ENCODE peak calls at places on chromosome 9, in seven cellular contexts. Z, O, N, H, J, B and X are unnamed samples.

GRCh38 chr9:115691097-115691496 is 462.5 kb upstream of the PAPPA start:
- DNase-seq in Z (no peak), O (peak), N (peak), H (no peak), J (peak), B (no peak), X (no peak)

GRCh38 chr9:111118256-111118950 is 80.1 kb upstream of the LPAR1 start:
- DNase-seq in Z (no peak), O (no peak), N (peak), H (no peak), J (no peak), B (no peak), X (no peak)

GRCh38 chr9:133658442-133659431 is 22.6 kb downstream of the DBH start:
- DNase-seq in Z (no peak), O (peak), N (peak), H (no peak), J (peak), B (peak), X (no peak)

GRCh38 chr9:110543631-110544051 is 35.9 kb downstream of the SVEP1 start:
- DNase-seq in Z (no peak), O (peak), N (no peak), H (no peak), J (peak), B (no peak), X (no peak)

GRCh38 chr9:129894106-129894823 is 59.0 kb downstream of the USP20 start:
- DNase-seq in Z (no peak), O (no peak), N (no peak), H (peak), J (no peak), B (no peak), X (no peak)

GRCh38 chr9:128943832-128944620 is 3.4 kb downstream of the DOLK start:
- DNase-seq in Z (no peak), O (no peak), N (no peak), H (no peak), J (no peak), B (no peak), X (no peak)

GRCh38 chr9:77864096-77864889 is 167.3 kb downstream of the GNAQ start:
- DNase-seq in Z (no peak), O (peak), N (peak), H (peak), J (peak), B (no peak), X (no peak)

GRCh38 chr9:107487521-107488399 is 1.8 kb downstream of the KLF4 start:
- DNase-seq in Z (peak), O (peak), N (peak), H (peak), J (peak), B (no peak), X (peak)

GRCh38 chr9:71692337-71692736 is 76.0 kb downstream of the CEMIP2 start:
- DNase-seq in Z (peak), O (peak), N (peak), H (no peak), J (peak), B (no peak), X (no peak)

GRCh38 chr9:132955123-132955522 is 10.7 kb upstream of the TSC1 start:
- DNase-seq in Z (no peak), O (no peak), N (no peak), H (no peak), J (no peak), B (no peak), X (no peak)

GRCh38 chr9:79395691-79396558 is 175.8 kb upstream of the TLE4 start:
- DNase-seq in Z (no peak), O (no peak), N (no peak), H (no peak), J (no peak), B (no peak), X (no peak)

GRCh38 chr9:126500600-126501382 is 112.9 kb upstream of the LMX1B start:
- DNase-seq in Z (peak), O (peak), N (peak), H (peak), J (peak), B (peak), X (peak)

GRCh38 chr9:135847833-135848232 is 59.5 kb downstream of the CAMSAP1 start:
- DNase-seq in Z (no peak), O (no peak), N (no peak), H (no peak), J (no peak), B (no peak), X (no peak)

GRCh38 chr9:104233366-104233765 is 139.3 kb downstream of the SMC2 start:
- DNase-seq in Z (no peak), O (no peak), N (no peak), H (no peak), J (no peak), B (no peak), X (no peak)

GRCh38 chr9:86994231-86994630 is 46.9 kb upstream of the GAS1 start:
- DNase-seq in Z (no peak), O (peak), N (no peak), H (no peak), J (peak), B (no peak), X (no peak)

GRCh38 chr9:107639426-107639825 is 149.9 kb upstream of the KLF4 start:
- DNase-seq in Z (no peak), O (no peak), N (no peak), H (no peak), J (no peak), B (no peak), X (no peak)

GRCh38 chr9:124291801-124292396 is 34.1 kb downstream of the NEK6 start:
- DNase-seq in Z (no peak), O (no peak), N (no peak), H (peak), J (no peak), B (no peak), X (peak)

GRCh38 chr9:19156026-19156474 is 28.8 kb upstream of the PLIN2 start:
- DNase-seq in Z (no peak), O (no peak), N (no peak), H (peak), J (no peak), B (no peak), X (no peak)

GRCh38 chr9:91676042-91676441 is 252.4 kb upstream of the NFIL3 start:
- DNase-seq in Z (no peak), O (peak), N (no peak), H (peak), J (no peak), B (no peak), X (no peak)

GRCh38 chr9:36166150-36166927 is 2.8 kb upstream of the CCIN start:
- DNase-seq in Z (peak), O (peak), N (peak), H (peak), J (peak), B (peak), X (peak)

GRCh38 chr9:125088752-125089151 is 54.6 kb downstream of the SCAI start:
- DNase-seq in Z (no peak), O (no peak), N (no peak), H (no peak), J (no peak), B (no peak), X (no peak)

GRCh38 chr9:123138156-123138555 is 104.7 kb downstream of the GPR21 start:
- DNase-seq in Z (no peak), O (no peak), N (no peak), H (no peak), J (no peak), B (no peak), X (no peak)

GRCh38 chr9:89929315-89929714 is 324.5 kb downstream of the GADD45G start:
- DNase-seq in Z (no peak), O (no peak), N (no peak), H (no peak), J (no peak), B (no peak), X (no peak)

GRCh38 chr9:109453210-109453842 is 44.8 kb downstream of the PTPN3 start:
- DNase-seq in Z (no peak), O (peak), N (peak), H (no peak), J (peak), B (no peak), X (no peak)

GRCh38 chr9:100352201-100352726 is 478 bp downstream of the TEX10 start:
- DNase-seq in Z (peak), O (peak), N (peak), H (peak), J (peak), B (peak), X (peak)

GRCh38 chr9:127640908-127641545 is 28.9 kb downstream of the STXBP1 start:
- DNase-seq in Z (no peak), O (no peak), N (no peak), H (no peak), J (no peak), B (no peak), X (no peak)

GRCh38 chr9:127644428-127644827 is 32.4 kb downstream of the STXBP1 start:
- DNase-seq in Z (no peak), O (no peak), N (no peak), H (no peak), J (no peak), B (no peak), X (no peak)

GRCh38 chr9:127644943-127645342 is 32.9 kb downstream of the STXBP1 start:
- DNase-seq in Z (no peak), O (peak), N (no peak), H (no peak), J (peak), B (no peak), X (no peak)

GRCh38 chr9:127637322-127637847 is 25.3 kb downstream of the STXBP1 start:
- DNase-seq in Z (no peak), O (peak), N (peak), H (no peak), J (peak), B (no peak), X (no peak)

GRCh38 chr9:127642047-127642740 is 30.1 kb downstream of the STXBP1 start:
- DNase-seq in Z (no peak), O (no peak), N (no peak), H (no peak), J (no peak), B (no peak), X (no peak)
- H3K4me3 ChIP-seq in Z (no peak), O (no peak), N (no peak), H (no peak), J (no peak), B (no peak), X (no peak)

GRCh38 chr9:95316274-95316673 is 1.2 kb downstream of the FANCC start:
- DNase-seq in Z (no peak), O (no peak), N (no peak), H (no peak), J (no peak), B (no peak), X (no peak)

GRCh38 chr9:95316794-95317118 is 753 bp downstream of the FANCC start:
- DNase-seq in Z (peak), O (peak), N (peak), H (peak), J (peak), B (peak), X (peak)

GRCh38 chr9:95315108-95315746 is 2.3 kb downstream of the FANCC start:
- DNase-seq in Z (no peak), O (no peak), N (no peak), H (no peak), J (no peak), B (no peak), X (no peak)

GRCh38 chr9:95311956-95312355 is 5.6 kb downstream of the FANCC start:
- DNase-seq in Z (no peak), O (no peak), N (no peak), H (no peak), J (no peak), B (no peak), X (no peak)

DNA sequence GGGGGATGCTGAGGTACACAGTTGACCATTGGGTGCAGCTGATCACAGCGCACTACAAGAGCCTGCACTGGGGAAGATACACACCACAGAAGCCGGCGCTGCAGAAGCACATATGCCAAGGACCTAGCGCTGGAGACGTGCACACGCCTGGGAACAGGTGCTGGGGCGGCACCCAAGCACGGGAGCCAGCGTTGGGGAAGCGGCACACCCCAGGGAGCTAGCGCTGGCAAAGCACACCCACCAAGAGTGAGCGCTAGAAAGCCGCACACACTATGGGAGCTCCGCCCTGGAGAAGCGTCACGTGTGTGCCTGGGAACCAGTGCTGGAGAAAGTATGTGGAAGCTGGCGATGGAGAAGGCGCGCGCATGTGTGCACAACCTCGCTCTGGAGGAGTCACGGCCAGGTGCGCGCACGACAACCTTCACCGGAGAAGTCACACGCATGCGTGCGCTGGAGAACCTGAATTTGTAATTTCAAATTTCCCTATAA is 4.5 kb downstream of the FANCC start:
- DNase-seq in Z (peak), O (peak), N (peak), H (peak), J (peak), B (no peak), X (peak)
- H3K4me3 ChIP-seq in Z (peak), O (peak), N (peak), H (peak), J (peak), B (no peak), X (peak)

DNA sequence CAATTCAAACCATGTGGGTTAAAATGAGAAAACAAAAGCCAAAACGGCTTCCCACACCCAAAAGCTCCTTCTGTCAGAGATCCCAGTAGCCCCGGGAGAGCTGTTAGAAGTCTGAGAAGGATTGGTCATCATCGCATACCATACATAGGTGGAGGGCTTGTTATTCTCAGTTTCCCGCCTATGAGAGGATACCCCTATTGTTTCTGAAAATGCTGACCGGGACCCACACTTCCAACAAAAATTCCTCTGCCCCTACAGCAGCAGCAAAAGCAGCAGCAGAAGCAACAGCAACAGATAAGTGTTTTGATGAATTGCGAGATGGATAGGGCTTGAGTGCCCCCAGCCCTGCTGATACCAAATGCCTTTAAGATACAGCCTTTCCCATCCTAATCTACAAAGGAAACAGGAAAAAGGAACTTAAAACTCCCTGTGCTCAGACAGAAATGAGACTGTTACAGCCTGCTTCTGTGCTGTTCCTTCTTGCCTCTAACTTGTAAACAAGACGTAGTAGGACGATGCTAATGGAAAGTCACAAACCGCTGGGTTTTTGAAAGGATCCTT is at the start of gene TEK:
- DNase-seq in Z (no peak), O (peak), N (peak), H (no peak), J (peak), B (no peak), X (no peak)
- H3K4me3 ChIP-seq in Z (peak), O (no peak), N (peak), H (no peak), J (peak), B (no peak), X (peak)

DNA sequence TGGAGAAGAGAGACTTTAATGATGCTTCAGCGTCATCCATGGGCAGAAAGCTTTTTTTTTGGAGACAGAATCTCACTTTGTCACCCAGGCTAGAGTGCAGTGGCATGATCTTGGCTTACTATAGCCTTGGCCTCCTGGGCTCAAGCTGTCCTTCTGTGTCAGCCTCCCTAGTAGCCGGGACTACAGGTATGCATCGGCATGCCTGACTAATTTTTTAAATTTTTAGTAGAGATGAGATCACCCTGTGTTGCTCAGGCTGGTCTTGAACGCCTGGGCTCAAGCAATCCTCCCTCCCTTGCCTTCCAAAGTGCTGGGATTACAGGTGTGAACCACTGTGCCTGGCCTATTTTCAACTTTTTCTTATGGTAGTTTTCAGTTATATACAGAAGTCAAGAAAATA is 23.2 kb downstream of the SPIN1 start:
- DNase-seq in Z (no peak), O (no peak), N (no peak), H (no peak), J (no peak), B (no peak), X (no peak)
- H3K4me3 ChIP-seq in Z (no peak), O (no peak), N (no peak), H (no peak), J (no peak), B (no peak), X (no peak)